ENCODE peak calls at places on chromosome 3, in nine cellular contexts. R, T, P, M, E, L, X, Y and V are unnamed samples.

GRCh38 chr3:90015688-90016356 is 908.4 kb downstream of the EPHA3 start:
- DNase-seq in R (no peak), T (no peak), P (no peak), M (peak), E (no peak), L (no peak), X (no peak), Y (no peak), V (no peak)

GRCh38 chr3:113736548-113737089 is 9.4 kb downstream of the NAA50 start:
- DNase-seq in R (no peak), T (no peak), P (no peak), M (no peak), E (peak), L (no peak), X (no peak), Y (no peak), V (no peak)

GRCh38 chr3:122305818-122306621 is 19.0 kb upstream of the CSTA start:
- DNase-seq in R (no peak), T (no peak), P (no peak), M (no peak), E (no peak), L (no peak), X (no peak), Y (no peak), V (no peak)

GRCh38 chr3:109254760-109255159 is 61.6 kb downstream of the DPPA2 start:
- DNase-seq in R (no peak), T (no peak), P (no peak), M (no peak), E (no peak), L (no peak), X (no peak), Y (no peak), V (no peak)

GRCh38 chr3:49498239-49498638 is 28.2 kb downstream of the DAG1 start:
- DNase-seq in R (no peak), T (no peak), P (no peak), M (no peak), E (no peak), L (no peak), X (no peak), Y (no peak), V (no peak)

GRCh38 chr3:115768661-115769060 is 145.4 kb downstream of the GAP43 start:
- DNase-seq in R (no peak), T (no peak), P (no peak), M (no peak), E (no peak), L (no peak), X (no peak), Y (no peak), V (no peak)

GRCh38 chr3:155553800-155554199 is 191.1 kb downstream of the PLCH1 start:
- DNase-seq in R (no peak), T (no peak), P (no peak), M (no peak), E (no peak), L (no peak), X (no peak), Y (no peak), V (no peak)

GRCh38 chr3:57627976-57628375 is 30.8 kb upstream of the ARF4 start:
- DNase-seq in R (no peak), T (no peak), P (no peak), M (no peak), E (no peak), L (no peak), X (no peak), Y (no peak), V (no peak)

GRCh38 chr3:101941253-101942039 is 92.1 kb downstream of the NFKBIZ start:
- DNase-seq in R (no peak), T (no peak), P (no peak), M (no peak), E (no peak), L (no peak), X (no peak), Y (no peak), V (no peak)

GRCh38 chr3:61821823-61822251 is 260.5 kb downstream of the PTPRG start:
- DNase-seq in R (no peak), T (no peak), P (no peak), M (no peak), E (no peak), L (no peak), X (no peak), Y (no peak), V (no peak)

GRCh38 chr3:16183601-16184270 is 9.3 kb downstream of the GALNT15 start:
- DNase-seq in R (no peak), T (peak), P (no peak), M (no peak), E (no peak), L (no peak), X (no peak), Y (no peak), V (peak)

GRCh38 chr3:197031315-197032285 is 2.0 kb upstream of the MELTF start:
- DNase-seq in R (peak), T (peak), P (peak), M (peak), E (no peak), L (no peak), X (no peak), Y (no peak), V (peak)

DNA sequence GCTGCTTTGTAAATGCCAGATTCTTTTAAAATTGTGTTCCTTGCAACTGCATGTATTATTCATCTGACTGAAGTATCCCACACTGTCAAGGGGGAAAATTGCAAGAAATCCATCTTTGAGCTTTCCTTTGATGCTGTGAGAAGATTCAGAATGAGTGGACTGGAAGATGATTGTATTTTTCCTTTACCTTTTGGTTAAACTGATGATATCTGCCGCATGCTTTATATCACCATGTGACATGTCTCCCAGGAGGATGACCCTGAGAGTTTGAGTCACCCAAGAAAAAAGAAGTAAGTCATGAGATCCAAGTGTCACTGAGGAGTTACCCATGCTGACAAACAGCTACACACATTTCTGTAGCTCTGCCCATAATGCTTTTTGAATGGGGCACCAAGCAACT is 250.9 kb upstream of the CBLB start:
- DNase-seq in R (no peak), T (no peak), P (no peak), M (no peak), E (no peak), L (no peak), X (no peak), Y (no peak), V (no peak)
- H3K27ac ChIP-seq in R (no peak), T (no peak), P (no peak), M (no peak), E (no peak), L (no peak), X (no peak), Y (no peak), V (no peak)

GRCh38 chr3:43695443-43695842 is 4.7 kb downstream of the ABHD5 start:
- DNase-seq in R (no peak), T (no peak), P (no peak), M (no peak), E (no peak), L (no peak), X (no peak), Y (no peak), V (no peak)

GRCh38 chr3:43696881-43697280 is 6.1 kb downstream of the ABHD5 start:
- DNase-seq in R (no peak), T (no peak), P (no peak), M (no peak), E (no peak), L (no peak), X (no peak), Y (no peak), V (no peak)

GRCh38 chr3:43695863-43696262 is 5.1 kb downstream of the ABHD5 start:
- DNase-seq in R (no peak), T (no peak), P (no peak), M (no peak), E (no peak), L (no peak), X (no peak), Y (no peak), V (no peak)

GRCh38 chr3:43704697-43705096 is 14.0 kb downstream of the ABHD5 start:
- DNase-seq in R (no peak), T (no peak), P (no peak), M (no peak), E (no peak), L (no peak), X (no peak), Y (no peak), V (no peak)

DNA sequence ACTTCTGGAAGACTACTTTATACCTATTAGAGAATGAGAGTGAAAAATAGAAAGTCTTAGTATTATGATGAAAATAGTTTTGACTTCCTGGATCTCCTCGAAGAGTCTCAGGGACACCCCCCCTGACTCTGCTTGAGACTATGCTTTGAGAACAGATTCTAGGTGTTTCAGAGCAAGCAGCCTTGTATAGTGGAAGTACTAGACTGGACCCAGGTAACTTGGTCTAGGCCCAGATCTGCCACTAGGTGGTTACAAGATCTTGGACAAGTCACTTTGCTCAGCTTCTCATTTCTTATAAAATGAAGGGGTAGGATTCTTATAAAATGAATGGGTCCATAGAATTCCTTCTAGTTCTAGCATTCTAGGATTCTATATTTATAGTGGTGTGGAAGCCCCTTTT is 9.1 kb downstream of the ABHD5 start:
- DNase-seq in R (no peak), T (no peak), P (no peak), M (no peak), E (no peak), L (peak), X (no peak), Y (no peak), V (no peak)
- H3K27ac ChIP-seq in R (no peak), T (no peak), P (no peak), M (no peak), E (no peak), L (no peak), X (no peak), Y (no peak), V (no peak)

GRCh38 chr3:71413572-71413971 is 170.0 kb downstream of the FOXP1 start:
- DNase-seq in R (no peak), T (no peak), P (no peak), M (no peak), E (no peak), L (no peak), X (no peak), Y (no peak), V (no peak)

GRCh38 chr3:71419369-71419768 is 164.2 kb downstream of the FOXP1 start:
- DNase-seq in R (no peak), T (no peak), P (no peak), M (no peak), E (no peak), L (no peak), X (no peak), Y (no peak), V (no peak)

GRCh38 chr3:71414189-71414924 is 169.2 kb downstream of the FOXP1 start:
- DNase-seq in R (no peak), T (no peak), P (no peak), M (no peak), E (no peak), L (no peak), X (no peak), Y (no peak), V (no peak)

GRCh38 chr3:71416868-71417267 is 166.7 kb downstream of the FOXP1 start:
- DNase-seq in R (no peak), T (no peak), P (no peak), M (no peak), E (peak), L (no peak), X (no peak), Y (no peak), V (no peak)

DNA sequence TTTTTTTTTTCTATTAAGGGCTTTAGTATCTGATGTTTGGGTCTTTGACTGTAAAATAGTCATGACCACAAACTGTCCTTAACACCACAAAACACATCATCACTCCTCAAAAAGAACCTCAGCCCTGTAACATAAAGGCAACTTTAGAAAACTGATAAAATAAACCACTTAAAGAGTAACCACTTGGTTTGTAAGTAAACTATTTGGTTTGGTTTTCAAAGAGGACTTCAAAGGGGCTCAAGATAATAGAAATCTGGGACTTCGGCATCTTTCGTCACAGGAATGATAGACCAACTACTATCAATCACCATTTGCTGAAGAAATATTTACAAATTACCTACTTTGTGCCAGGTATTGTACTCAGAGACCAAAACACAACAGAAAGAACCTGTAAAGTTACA is 167.8 kb downstream of the FOXP1 start:
- DNase-seq in R (no peak), T (no peak), P (no peak), M (no peak), E (peak), L (no peak), X (no peak), Y (no peak), V (no peak)
- H3K27ac ChIP-seq in R (no peak), T (no peak), P (no peak), M (no peak), E (peak), L (no peak), X (no peak), Y (peak), V (no peak)

DNA sequence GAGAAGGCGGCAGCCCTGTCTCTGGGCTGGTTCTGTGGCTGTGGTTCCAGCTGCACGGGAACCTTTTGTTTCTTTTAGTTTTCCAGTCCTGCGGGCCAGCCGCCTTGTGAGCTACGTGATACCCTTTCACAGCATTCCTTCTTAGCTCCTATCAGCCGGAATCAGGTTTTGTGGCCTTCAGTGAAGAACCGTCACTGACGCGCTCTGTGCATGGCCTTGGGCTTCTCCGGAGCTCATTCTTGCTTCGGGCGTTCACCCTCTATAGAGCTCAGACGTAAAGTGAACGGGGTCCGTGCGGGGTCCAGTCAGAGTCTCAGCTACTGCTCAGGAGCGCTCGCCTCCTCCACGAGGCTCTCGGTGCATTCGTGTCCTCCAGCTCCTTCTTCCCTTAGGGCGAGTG is 166.7 kb downstream of the FAM43A start:
- DNase-seq in R (no peak), T (no peak), P (no peak), M (no peak), E (no peak), L (no peak), X (no peak), Y (no peak), V (no peak)
- H3K27ac ChIP-seq in R (no peak), T (no peak), P (no peak), M (no peak), E (no peak), L (no peak), X (no peak), Y (no peak), V (no peak)

GRCh38 chr3:25781758-25782594 is 1.3 kb downstream of the NGLY1 start:
- DNase-seq in R (no peak), T (no peak), P (no peak), M (no peak), E (no peak), L (no peak), X (no peak), Y (no peak), V (no peak)
- H3K27ac ChIP-seq in R (peak), T (no peak), P (no peak), M (peak), E (peak), L (no peak), X (peak), Y (peak), V (peak)

GRCh38 chr3:41223691-41224090 is 24.4 kb downstream of the CTNNB1 start:
- DNase-seq in R (no peak), T (no peak), P (no peak), M (no peak), E (no peak), L (no peak), X (no peak), Y (no peak), V (no peak)

GRCh38 chr3:41222012-41222411 is 22.7 kb downstream of the CTNNB1 start:
- DNase-seq in R (no peak), T (no peak), P (no peak), M (no peak), E (no peak), L (no peak), X (no peak), Y (no peak), V (no peak)

GRCh38 chr3:41223078-41223477 is 23.8 kb downstream of the CTNNB1 start:
- DNase-seq in R (no peak), T (no peak), P (no peak), M (no peak), E (no peak), L (no peak), X (no peak), Y (no peak), V (no peak)

GRCh38 chr3:41222508-41222907 is 23.2 kb downstream of the CTNNB1 start:
- DNase-seq in R (no peak), T (no peak), P (no peak), M (no peak), E (no peak), L (no peak), X (no peak), Y (no peak), V (no peak)

DNA sequence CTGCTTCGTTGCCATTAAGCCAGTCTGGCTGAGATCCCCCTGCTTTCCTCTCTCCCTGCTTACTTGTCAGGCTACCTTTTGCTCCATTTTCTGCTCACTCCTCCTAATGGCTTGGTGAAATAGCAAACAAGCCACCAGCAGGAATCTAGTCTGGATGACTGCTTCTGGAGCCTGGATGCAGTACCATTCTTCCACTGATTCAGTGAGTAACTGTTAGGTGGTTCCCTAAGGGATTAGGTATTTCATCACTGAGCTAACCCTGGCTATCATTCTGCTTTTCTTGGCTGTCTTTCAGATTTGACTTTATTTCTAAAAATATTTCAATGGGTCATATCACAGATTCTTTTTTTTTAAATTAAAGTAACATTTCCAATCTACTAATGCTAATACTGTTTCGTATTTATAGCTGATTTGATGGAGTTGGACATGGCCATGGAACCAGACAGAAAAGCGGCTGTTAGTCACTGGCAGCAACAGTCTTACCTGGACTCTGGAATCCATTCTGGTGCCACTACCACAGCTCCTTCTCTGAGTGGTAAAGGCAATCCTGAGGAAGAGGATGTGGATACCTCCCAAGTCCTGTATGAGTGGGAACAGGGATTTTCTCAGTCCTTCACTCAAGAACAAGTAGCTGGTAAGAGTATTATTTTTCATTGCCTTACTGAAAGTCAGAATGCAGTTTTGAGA is 25.0 kb downstream of the CTNNB1 start:
- DNase-seq in R (no peak), T (peak), P (no peak), M (no peak), E (no peak), L (no peak), X (no peak), Y (no peak), V (no peak)
- H3K27ac ChIP-seq in R (no peak), T (no peak), P (peak), M (peak), E (no peak), L (no peak), X (no peak), Y (no peak), V (peak)

GRCh38 chr3:186275436-186275835 is 86.6 kb downstream of the DGKG start:
- DNase-seq in R (no peak), T (no peak), P (no peak), M (no peak), E (no peak), L (no peak), X (no peak), Y (no peak), V (no peak)
- H3K27ac ChIP-seq in R (no peak), T (no peak), P (no peak), M (no peak), E (no peak), L (no peak), X (no peak), Y (no peak), V (no peak)